ENCODE peak calls at places on chromosomes 6 and 20, in seven cellular contexts. S is lung, L is PC-3, W is prostate gland, D is astrocyte, U is HCT116, I is GM12865. V is an unnamed sample.

GRCh38 chr6:19538086-19538485 is 299.1 kb upstream of the ID4 start:
- DNase-seq in S (peak; percentile 29), L (peak; percentile 57), W (peak; percentile 79), D (no peak), U (no peak), I (no peak), V (no peak)

GRCh38 chr6:28758046-28758817 is 165.6 kb downstream of the TRIM27 start:
- DNase-seq in S (no peak), L (peak; percentile 69), W (no peak), D (peak; percentile 22), U (peak; percentile 86), I (peak; percentile 56), V (peak; percentile 80)

GRCh38 chr6:128599036-128599435 is 78.6 kb upstream of the PTPRK start:
- DNase-seq in S (no peak), L (peak; percentile 74), W (no peak), D (peak; percentile 11), U (no peak), I (no peak), V (no peak)

GRCh38 chr6:149990672-149991402 is 27.1 kb downstream of the ULBP1 start:
- DNase-seq in S (no peak), L (no peak), W (no peak), D (no peak), U (no peak), I (no peak), V (no peak)

GRCh38 chr6:36912583-36912982 is 26.8 kb downstream of the C6orf89 start:
- DNase-seq in S (no peak), L (peak; percentile 96), W (peak; percentile 77), D (peak; percentile 90), U (no peak), I (peak; percentile 92), V (peak; percentile 94)

GRCh38 chr6:149084026-149084425 is 233.5 kb upstream of the TAB2 start:
- DNase-seq in S (no peak), L (no peak), W (no peak), D (no peak), U (no peak), I (no peak), V (no peak)

GRCh38 chr6:167485186-167485978 is 160.5 kb downstream of the TTLL2 start:
- DNase-seq in S (no peak), L (peak; percentile 11), W (no peak), D (peak; percentile 1), U (no peak), I (no peak), V (peak; percentile 56)

GRCh38 chr6:20319520-20320357 is 81.9 kb upstream of the E2F3 start:
- DNase-seq in S (peak; percentile 30), L (no peak), W (no peak), D (no peak), U (no peak), I (peak; percentile 97), V (no peak)

GRCh38 chr6:82785206-82785605 is 280.4 kb downstream of the UBE3D start:
- DNase-seq in S (no peak), L (no peak), W (no peak), D (peak; percentile 5), U (no peak), I (no peak), V (peak; percentile 15)

GRCh38 chr6:20205722-20206154 is 6.5 kb downstream of the MBOAT1 start:
- DNase-seq in S (no peak), L (no peak), W (no peak), D (no peak), U (no peak), I (no peak), V (peak; percentile 55)

GRCh38 chr20:35329435-35330139 is 37.4 kb upstream of the FAM83C start:
- DNase-seq in S (no peak), L (peak; percentile 83), W (no peak), D (no peak), U (no peak), I (peak; percentile 58), V (no peak)

GRCh38 chr6:136524936-136525413 is 25.2 kb downstream of the MAP7 start:
- DNase-seq in S (no peak), L (no peak), W (no peak), D (no peak), U (no peak), I (no peak), V (no peak)

GRCh38 chr6:154412106-154412820 is 55.7 kb upstream of the IPCEF1 start:
- DNase-seq in S (no peak), L (no peak), W (no peak), D (peak; percentile 44), U (no peak), I (no peak), V (no peak)

GRCh38 chr20:60857708-60858107 is 394.4 kb upstream of the CDH4 start:
- DNase-seq in S (no peak), L (no peak), W (no peak), D (peak; percentile 57), U (no peak), I (no peak), V (peak; percentile 1)

GRCh38 chr6:3194535-3195376 is 32.7 kb downstream of the TUBB2B start:
- DNase-seq in S (no peak), L (no peak), W (no peak), D (peak; percentile 70), U (no peak), I (peak; percentile 70), V (peak; percentile 39)

GRCh38 chr6:147260091-147260490 is 55.9 kb downstream of the STXBP5 start:
- DNase-seq in S (no peak), L (no peak), W (no peak), D (no peak), U (no peak), I (no peak), V (peak; percentile 40)

GRCh38 chr20:38863024-38863851 is 57.7 kb downstream of the PPP1R16B start:
- DNase-seq in S (no peak), L (no peak), W (no peak), D (no peak), U (no peak), I (peak; percentile 87), V (no peak)

GRCh38 chr20:59210186-59210585 is 46.6 kb downstream of the ZNF831 start:
- DNase-seq in S (no peak), L (no peak), W (no peak), D (no peak), U (no peak), I (no peak), V (no peak)

GRCh38 chr6:157823523-157824370 is 701 bp downstream of the SNX9 start:
- DNase-seq in S (no peak), L (peak; percentile 56), W (peak; percentile 54), D (peak; percentile 76), U (peak; percentile 62), I (peak; percentile 63), V (peak; percentile 74)

GRCh38 chr6:163711615-163712568 is 297.4 kb downstream of the QKI start:
- DNase-seq in S (peak; percentile 49), L (no peak), W (no peak), D (no peak), U (no peak), I (peak; percentile 79), V (no peak)

GRCh38 chr20:37342231-37343177 is 3.4 kb upstream of the SRC start:
- DNase-seq in S (no peak), L (no peak), W (no peak), D (no peak), U (no peak), I (peak; percentile 65), V (no peak)

GRCh38 chr20:35478804-35479472 is 23.5 kb downstream of the CEP250 start:
- DNase-seq in S (no peak), L (no peak), W (no peak), D (no peak), U (no peak), I (peak; percentile 23), V (peak; percentile 67)

GRCh38 chr6:111813247-111814162 is 59.7 kb downstream of the FYN start:
- DNase-seq in S (no peak), L (peak; percentile 77), W (no peak), D (peak; percentile 89), U (no peak), I (no peak), V (peak; percentile 58)

GRCh38 chr20:62603021-62603906 is 39.0 kb upstream of the SLCO4A1 start:
- DNase-seq in S (peak; percentile 74), L (peak; percentile 98), W (peak; percentile 82), D (peak; percentile 74), U (no peak), I (no peak), V (no peak)

GRCh38 chr6:6365242-6365641 is 44.8 kb upstream of the F13A1 start:
- DNase-seq in S (no peak), L (no peak), W (no peak), D (no peak), U (no peak), I (no peak), V (no peak)

GRCh38 chr6:167093922-167094432 is 28.9 kb upstream of the CCR6 start:
- DNase-seq in S (no peak), L (no peak), W (no peak), D (no peak), U (no peak), I (peak; percentile 93), V (no peak)

GRCh38 chr6:27631614-27631925 is 158.7 kb upstream of the ZNF184 start:
- DNase-seq in S (no peak), L (no peak), W (no peak), D (no peak), U (no peak), I (no peak), V (no peak)

GRCh38 chr6:27630727-27631613 is 158.1 kb upstream of the ZNF184 start:
- DNase-seq in S (no peak), L (peak; percentile 66), W (peak; percentile 5), D (peak; percentile 62), U (peak; percentile 44), I (peak; percentile 82), V (peak; percentile 73)
- TF ChIP-seq CTCF in S (no peak), L (peak; percentile 31), W (no peak), D (no peak), U (peak; percentile 23), I (no peak), V (peak; percentile 37)

DNA sequence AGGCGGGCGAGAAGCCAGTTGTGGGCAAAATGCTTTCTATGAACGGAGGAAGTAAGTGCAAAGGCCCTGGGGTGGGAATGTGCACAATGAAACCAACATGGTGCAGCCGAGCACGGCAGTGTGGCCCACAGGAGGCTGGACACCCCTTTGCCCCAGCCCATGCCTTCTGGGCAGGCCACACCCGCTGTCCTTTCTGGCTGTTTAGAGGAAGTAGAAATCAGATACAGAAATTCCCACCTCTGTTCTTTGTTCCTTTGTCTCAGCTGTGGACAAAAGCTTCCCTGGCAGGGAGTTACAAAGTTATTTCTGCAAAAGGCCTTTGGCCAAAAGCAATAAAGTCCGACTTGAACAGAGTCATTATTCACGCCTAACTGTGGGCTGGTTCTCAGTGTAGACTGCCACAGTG is 11.9 kb downstream of the SULF2 start:
- DNase-seq in S (no peak), L (no peak), W (no peak), D (peak; percentile 65), U (no peak), I (no peak), V (no peak)
- H3K4me3 ChIP-seq in S (no peak overlapping the region), L (no peak overlapping the region), W (no peak overlapping the region), D (no peak overlapping the region), U (no peak overlapping the region), I (no peak overlapping the region), V (no peak overlapping the region)

DNA sequence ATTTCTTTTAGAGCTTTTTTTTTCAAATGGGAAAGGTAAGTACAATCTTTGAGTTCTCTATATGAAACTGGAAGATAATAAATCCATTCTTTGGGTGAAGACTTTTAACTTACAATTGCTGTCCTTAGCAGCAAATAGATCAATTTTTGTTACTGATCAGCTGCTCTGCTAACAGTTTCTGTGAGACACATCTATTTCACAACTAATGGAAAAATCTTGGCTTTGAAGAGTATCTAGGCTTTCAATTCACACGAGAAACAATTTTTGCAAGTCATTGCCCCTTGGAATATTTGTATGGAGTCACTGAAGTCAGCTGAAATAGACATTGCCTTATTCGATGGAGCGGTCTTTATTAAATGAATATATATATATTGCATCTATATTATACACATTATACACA is 20.5 kb upstream of the ARG1 start:
- DNase-seq in S (no peak), L (no peak), W (no peak), D (no peak), U (no peak), I (no peak), V (no peak)
- TF ChIP-seq CTCF in S (no peak), L (no peak), W (no peak), D (no peak), U (no peak), I (no peak), V (no peak)

GRCh38 chr20:6920991-6921613 is 153.6 kb downstream of the BMP2 start:
- DNase-seq in S (no peak), L (peak; percentile 8), W (no peak), D (no peak), U (no peak), I (no peak), V (no peak)
- H3K4me3 ChIP-seq in S (no peak overlapping the region), L (no peak overlapping the region), W (no peak overlapping the region), D (no peak overlapping the region), U (no peak overlapping the region), I (no peak overlapping the region), V (no peak overlapping the region)